ENCODE peak calls at places on chromosome X, in seven cellular contexts. I is K562, G is tibial nerve, U is A549, R is ovary, K is suprapubic skin, M is GM12878. J is an unnamed sample. For H3K4me1, the result is how much of the 10 kb centered on the place peaks cover.

GRCh38 chrX:1453951-1454785 is 1.5 kb upstream of the ASMTL start:
- DNase-seq in I (peak), G (peak), U (peak), R (peak), K (peak), M (no peak), J (peak)

GRCh38 chrX:115559672-115560071 is 1.3 kb upstream of the PLS3 start:
- DNase-seq in I (no peak), G (peak), U (peak), R (no peak), K (no peak), M (no peak), J (no peak)

GRCh38 chrX:107718156-107718621 is 57.4 kb downstream of the TSC22D3 start:
- DNase-seq in I (peak), G (peak), U (peak), R (peak), K (no peak), M (no peak), J (peak)

GRCh38 chrX:151970661-151971060 is 3.8 kb downstream of the GABRE start:
- DNase-seq in I (no peak), G (peak), U (peak), R (peak), K (peak), M (no peak), J (peak)

GRCh38 chrX:70176938-70177533 is at the start of gene DGAT2L6:
- DNase-seq in I (peak), G (no peak), U (no peak), R (no peak), K (no peak), M (peak), J (no peak)

GRCh38 chrX:25069209-25069608 is 53.4 kb upstream of the ARX start:
- DNase-seq in I (no peak), G (no peak), U (no peak), R (no peak), K (no peak), M (no peak), J (no peak)

GRCh38 chrX:5971300-5971699 is 257.4 kb downstream of the NLGN4X start:
- DNase-seq in I (no peak), G (no peak), U (no peak), R (no peak), K (no peak), M (no peak), J (no peak)

GRCh38 chrX:40155617-40156471 is 58.1 kb upstream of the BCOR start:
- DNase-seq in I (peak), G (no peak), U (peak), R (peak), K (no peak), M (no peak), J (no peak)

GRCh38 chrX:1477801-1478458 is 25.2 kb upstream of the ASMTL start:
- DNase-seq in I (no peak), G (no peak), U (no peak), R (no peak), K (no peak), M (no peak), J (no peak)

GRCh38 chrX:112668476-112669404 is 11.0 kb downstream of the LHFPL1 start:
- DNase-seq in I (no peak), G (no peak), U (no peak), R (no peak), K (no peak), M (no peak), J (no peak)

GRCh38 chrX:40303256-40304077 is 205.7 kb upstream of the BCOR start:
- DNase-seq in I (no peak), G (no peak), U (no peak), R (no peak), K (no peak), M (no peak), J (no peak)

GRCh38 chrX:37684918-37685317 is 673 bp upstream of the XK start:
- DNase-seq in I (no peak), G (no peak), U (peak), R (no peak), K (no peak), M (no peak), J (no peak)

GRCh38 chrX:129523076-129524055 is at the start of gene SMARCA1:
- DNase-seq in I (peak), G (peak), U (peak), R (peak), K (peak), M (no peak), J (peak)

GRCh38 chrX:56978172-56978571 is 17.2 kb downstream of the SPIN3 start:
- DNase-seq in I (peak), G (peak), U (peak), R (no peak), K (no peak), M (peak), J (peak)

GRCh38 chrX:13048265-13048664 is 3.8 kb upstream of the FAM9C start:
- DNase-seq in I (no peak), G (no peak), U (no peak), R (no peak), K (no peak), M (no peak), J (no peak)

GRCh38 chrX:102651242-102651967 is at the start of gene GPRASP1:
- DNase-seq in I (no peak), G (peak), U (no peak), R (peak), K (no peak), M (no peak), J (peak)

GRCh38 chrX:47530054-47530453 is 31.0 kb upstream of the ARAF start:
- DNase-seq in I (no peak), G (no peak), U (no peak), R (no peak), K (no peak), M (no peak), J (no peak)

GRCh38 chrX:100973411-100973810 is 3.9 kb downstream of the ARL13A start:
- DNase-seq in I (no peak), G (no peak), U (peak), R (no peak), K (no peak), M (no peak), J (no peak)

DNA sequence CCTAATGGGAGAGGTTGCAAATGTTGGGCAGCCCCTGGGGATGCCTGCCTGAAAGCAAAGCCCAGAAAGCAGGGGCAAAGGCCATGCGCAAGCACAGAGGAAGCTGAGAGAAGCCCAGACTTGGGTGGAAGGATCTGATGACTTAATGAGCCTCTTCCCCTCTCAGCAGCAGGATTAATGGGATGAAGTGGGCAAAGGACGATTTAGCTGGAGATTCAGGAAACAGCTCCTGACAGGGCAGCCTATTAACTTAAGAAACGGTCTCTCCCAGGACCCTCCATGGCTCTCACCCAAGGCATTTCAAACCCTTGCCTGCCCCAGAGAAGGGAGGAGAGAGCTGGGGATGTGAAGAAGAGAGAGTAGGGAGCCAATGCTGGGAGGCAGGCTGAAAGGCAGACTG is 107.4 kb downstream of the EFNB1 start:
- DNase-seq in I (no peak), G (no peak), U (no peak), R (no peak), K (no peak), M (no peak), J (peak)
- H3K4me1 ChIP-seq in I (under half), G (under half), U (under half), R (under half), K (under half), M (under half), J (under half)

DNA sequence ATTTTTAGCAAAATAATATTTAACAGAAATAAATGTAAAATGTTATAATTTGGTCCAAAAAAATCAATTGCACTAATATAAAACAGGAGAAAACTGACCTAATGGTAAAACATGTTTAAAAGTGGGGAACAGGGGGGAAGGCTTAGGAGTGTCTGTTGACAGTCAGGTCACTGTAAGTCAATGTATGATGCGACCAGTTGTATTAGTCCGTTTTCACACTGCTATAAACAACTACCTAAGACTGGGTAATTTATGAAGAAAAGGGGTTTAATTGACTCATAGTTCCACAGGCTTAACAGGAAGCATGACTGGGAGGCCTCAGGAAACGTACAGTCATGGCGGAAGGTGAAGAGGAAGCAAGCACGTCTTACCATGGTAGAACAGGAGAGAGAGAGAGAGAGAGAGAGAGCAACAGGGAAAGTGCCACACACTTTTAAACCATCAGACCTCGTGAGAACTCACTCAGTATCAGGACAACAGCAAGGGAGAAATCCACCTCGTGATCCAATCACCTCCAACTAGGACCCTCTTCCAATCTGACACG is 13.0 kb upstream of the PLAC1 start:
- DNase-seq in I (no peak), G (no peak), U (no peak), R (no peak), K (no peak), M (no peak), J (no peak)
- TF ChIP-seq POLR2A in I (no peak), G (no peak), U (no peak), R (no peak), K (no peak), M (no peak), J (no peak)

GRCh38 chrX:153818571-153819397 is 11.6 kb downstream of the PDZD4 start:
- DNase-seq in I (peak), G (no peak), U (no peak), R (no peak), K (no peak), M (no peak), J (peak)
- TF ChIP-seq EP300 in I (no peak), G (no peak), U (no peak), R (no peak), K (no peak), M (no peak), J (no peak)

GRCh38 chrX:119025900-119026299 is 46.9 kb upstream of the CT47C1 start:
- DNase-seq in I (no peak), G (no peak), U (no peak), R (no peak), K (no peak), M (no peak), J (no peak)
- H3K4me1 ChIP-seq in I (under half), G (under half), U (under half), R (under half), K (under half), M (under half), J (under half)

GRCh38 chrX:119482497-119483480 is 14.5 kb downstream of the SLC25A5 start:
- DNase-seq in I (peak), G (peak), U (peak), R (peak), K (peak), M (no peak), J (peak)
- TF ChIP-seq POLR2A in I (no peak), G (no peak), U (peak), R (no peak), K (no peak), M (peak), J (peak)

GRCh38 chrX:85996555-85996954 is 50.8 kb downstream of the CHM start:
- DNase-seq in I (no peak), G (no peak), U (no peak), R (no peak), K (no peak), M (no peak), J (no peak)

GRCh38 chrX:85993539-85994197 is 53.7 kb downstream of the CHM start:
- DNase-seq in I (no peak), G (no peak), U (no peak), R (no peak), K (no peak), M (no peak), J (no peak)

GRCh38 chrX:85994228-85994627 is 53.1 kb downstream of the CHM start:
- DNase-seq in I (no peak), G (no peak), U (no peak), R (no peak), K (no peak), M (no peak), J (no peak)

GRCh38 chrX:85994787-85995186 is 52.6 kb downstream of the CHM start:
- DNase-seq in I (no peak), G (no peak), U (no peak), R (no peak), K (no peak), M (no peak), J (no peak)

GRCh38 chrX:85995641-85996040 is 51.7 kb downstream of the CHM start:
- DNase-seq in I (no peak), G (no peak), U (no peak), R (no peak), K (no peak), M (no peak), J (no peak)
- TF ChIP-seq EP300 in I (no peak), G (no peak), U (no peak), R (no peak), K (no peak), M (no peak), J (no peak)

GRCh38 chrX:109845996-109846395 is 112.9 kb upstream of the ACSL4 start:
- DNase-seq in I (no peak), G (no peak), U (no peak), R (no peak), K (no peak), M (no peak), J (no peak)
- H3K4me1 ChIP-seq in I (under half), G (under half), U (under half), R (under half), K (under half), M (under half), J (under half)

GRCh38 chrX:15335135-15336022 is at the start of gene PIGA:
- DNase-seq in I (peak), G (peak), U (peak), R (peak), K (peak), M (peak), J (peak)
- TF ChIP-seq POLR2A in I (peak), G (peak), U (peak), R (peak), K (peak), M (peak), J (peak)

J was measured in transverse colon.